ENCODE peak calls at places on chromosome 15, in four cellular contexts. W is K562, U is HepG2, D is GM12878. S is an unnamed sample.

GRCh38 chr15:43958894-43959330 is 132.1 kb downstream of the WDR76 start:
- DNase-seq in W (no peak), D (no peak), U (no peak), S (no peak)

GRCh38 chr15:82058517-82059204 is 12.8 kb upstream of the MEX3B start:
- DNase-seq in D (no peak), U (no peak), W (no peak), S (no peak)

GRCh38 chr15:62653122-62653521 is 389.4 kb upstream of the TPM1 start:
- DNase-seq in U (no peak), D (no peak), W (no peak), S (no peak)

GRCh38 chr15:48028712-48029111 is 92.1 kb upstream of the SLC24A5 start:
- DNase-seq in W (no peak), U (no peak), D (no peak), S (no peak)

GRCh38 chr15:97791824-97792792 is 168.4 kb upstream of the ARRDC4 start:
- DNase-seq in W (no peak), D (no peak), U (no peak), S (peak)

GRCh38 chr15:101509279-101509678 is 19.8 kb upstream of the PCSK6 start:
- DNase-seq in U (peak), D (no peak), W (no peak), S (no peak)

GRCh38 chr15:41577863-41578735 is 19.1 kb downstream of the TYRO3 start:
- DNase-seq in D (no peak), U (no peak), W (no peak), S (no peak)

GRCh38 chr15:75597667-75598341 is 18.7 kb upstream of the PTPN9 start:
- DNase-seq in U (no peak), D (no peak), W (peak), S (peak)

GRCh38 chr15:66753687-66754377 is 51.8 kb downstream of the SMAD6 start:
- DNase-seq in D (no peak), U (no peak), W (no peak), S (no peak)

GRCh38 chr15:78915341-78916087 is 29.3 kb downstream of the CTSH start:
- DNase-seq in D (no peak), W (no peak), U (no peak), S (no peak)

GRCh38 chr15:64535460-64536243 is 75.3 kb downstream of the ZNF609 start:
- DNase-seq in W (no peak), U (no peak), D (peak), S (no peak)

GRCh38 chr15:42107483-42107882 is 13.1 kb upstream of the PLA2G4D start:
- DNase-seq in D (no peak), W (no peak), U (no peak), S (no peak)

GRCh38 chr15:25372298-25372697 is 66.5 kb downstream of the UBE3A start:
- DNase-seq in U (no peak), W (no peak), D (no peak), S (no peak)

GRCh38 chr15:31279221-31280036 is 47.2 kb upstream of the KLF13 start:
- DNase-seq in U (no peak), W (no peak), D (no peak), S (peak)

GRCh38 chr15:41487376-41487775 is 6.3 kb upstream of the ITPKA start:
- DNase-seq in W (no peak), D (no peak), U (no peak), S (no peak)

GRCh38 chr15:47824185-47824584 is 106.9 kb downstream of the SEMA6D start:
- DNase-seq in U (no peak), W (no peak), D (no peak), S (no peak)

GRCh38 chr15:75725021-75725718 is 12.5 kb upstream of the CSPG4 start:
- DNase-seq in W (peak), U (no peak), D (no peak), S (no peak)

GRCh38 chr15:73571346-73571745 is 61.8 kb downstream of the NPTN start:
- DNase-seq in W (no peak), U (peak), D (no peak), S (no peak)

GRCh38 chr15:75170711-75171341 is 30.9 kb upstream of the C15orf39 start:
- DNase-seq in W (no peak), U (no peak), D (no peak), S (no peak)

GRCh38 chr15:67094001-67094826 is 28.8 kb downstream of the SMAD3 start:
- DNase-seq in U (no peak), D (no peak), W (no peak), S (no peak)

GRCh38 chr15:85667491-85668424 is 127.0 kb downstream of the KLHL25 start:
- DNase-seq in U (peak), W (no peak), D (no peak), S (no peak)

GRCh38 chr15:97993310-97993738 is 32.8 kb downstream of the ARRDC4 start:
- DNase-seq in U (no peak), W (peak), D (no peak), S (no peak)

GRCh38 chr15:81858136-81858535 is 187.7 kb downstream of the MEX3B start:
- DNase-seq in U (no peak), D (no peak), W (no peak), S (no peak)

GRCh38 chr15:90262426-90262825 is 3.0 kb upstream of the NGRN start:
- DNase-seq in D (no peak), U (no peak), W (no peak), S (no peak)

GRCh38 chr15:90265271-90266060 is at the start of gene NGRN:
- DNase-seq in W (peak), D (peak), U (peak), S (peak)

GRCh38 chr15:90266485-90266884 is 1.0 kb downstream of the NGRN start:
- DNase-seq in W (no peak), D (no peak), U (no peak), S (no peak)

GRCh38 chr15:90266061-90266431 is 574 bp downstream of the NGRN start:
- DNase-seq in D (no peak), W (peak), U (no peak), S (peak)

GRCh38 chr15:90264649-90265048 is 823 bp upstream of the NGRN start:
- DNase-seq in U (peak), W (no peak), D (no peak), S (no peak)
- TF ChIP-seq TCF7 in U (no peak), W (no peak), D (no peak), S (no peak)

DNA sequence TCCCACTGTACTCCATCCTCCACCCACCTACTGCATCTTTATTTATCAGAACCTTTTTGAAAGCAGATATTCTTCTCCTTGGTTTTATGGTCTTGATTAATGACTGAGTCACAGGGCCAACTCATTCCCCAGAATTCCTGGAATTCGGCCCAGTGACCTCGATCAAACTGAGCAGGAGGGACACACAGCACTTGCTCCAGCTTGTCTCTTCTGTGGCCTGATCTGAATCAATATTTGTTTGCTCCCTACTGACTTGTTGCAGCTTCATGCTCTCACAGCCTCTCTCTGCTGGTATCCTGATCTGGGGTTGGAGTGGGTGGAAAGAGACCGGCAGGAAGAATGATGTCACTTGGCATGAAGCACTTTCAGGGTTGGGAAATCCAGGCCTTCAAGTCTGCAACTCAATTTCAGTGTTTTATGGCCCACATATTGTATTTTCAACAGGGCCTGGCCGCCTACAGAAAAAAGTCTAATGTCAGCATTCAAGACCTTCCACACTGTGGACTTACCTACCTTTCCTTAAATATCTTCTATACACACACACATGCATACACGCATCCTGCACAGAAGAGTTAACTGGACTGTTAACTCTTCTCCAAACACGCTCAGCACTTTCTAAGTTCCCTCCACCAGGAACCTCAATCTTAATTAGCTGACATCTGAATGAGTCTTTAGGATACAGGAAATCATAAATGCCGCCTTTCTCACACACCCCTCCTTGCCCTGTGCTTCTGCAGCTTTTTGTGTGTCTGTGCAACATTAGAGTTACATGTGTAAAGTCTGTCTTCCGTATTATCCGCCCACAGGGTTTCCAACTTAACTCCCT is 4.6 kb downstream of the ANXA2 start:
- DNase-seq in D (no peak), W (peak), U (peak), S (no peak)
- TF ChIP-seq USF2 in D (no peak), W (no peak), U (no peak), S (no peak)

DNA sequence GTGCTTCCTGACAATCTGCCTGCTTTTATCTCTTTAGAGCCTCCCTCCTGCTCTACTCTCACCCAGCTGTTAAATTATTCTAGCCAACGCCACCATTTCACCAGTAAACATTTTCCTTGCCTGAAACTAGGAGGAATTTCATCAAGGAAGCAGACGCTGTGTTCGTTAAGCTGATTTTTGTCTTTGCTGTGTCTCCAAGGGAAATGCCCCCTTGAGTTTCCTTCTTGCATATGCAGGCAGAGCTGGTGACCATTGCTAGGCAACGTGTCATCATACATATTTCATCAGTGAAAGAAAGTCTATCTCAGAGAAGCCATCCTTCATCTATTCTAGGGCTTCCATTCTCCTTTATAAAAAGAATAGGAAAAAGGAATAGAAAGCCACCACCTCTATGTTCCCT is 87.0 kb upstream of the ST8SIA2 start:
- DNase-seq in D (no peak), U (peak), W (peak), S (no peak)
- TF ChIP-seq TCF7 in D (no peak), U (no peak), W (no peak), S (no peak)

GRCh38 chr15:65583701-65584100 is 27.2 kb downstream of the INTS14 start:
- DNase-seq in U (peak), D (peak), W (no peak), S (no peak)

GRCh38 chr15:65580287-65580686 is 30.6 kb downstream of the INTS14 start:
- DNase-seq in D (no peak), W (no peak), U (peak), S (no peak)

GRCh38 chr15:65587094-65587493 is 23.8 kb downstream of the INTS14 start:
- DNase-seq in U (no peak), D (no peak), W (no peak), S (no peak)

GRCh38 chr15:65579762-65580161 is 31.2 kb downstream of the INTS14 start:
- DNase-seq in W (no peak), D (no peak), U (no peak), S (no peak)

GRCh38 chr15:65584241-65584640 is 26.7 kb downstream of the INTS14 start:
- DNase-seq in D (no peak), W (no peak), U (no peak), S (no peak)
- TF ChIP-seq USF2 in D (no peak), W (no peak), U (no peak), S (no peak)

GRCh38 chr15:68730491-68731317 is 90.0 kb downstream of the ANP32A start:
- DNase-seq in U (peak), D (no peak), W (peak), S (peak)
- TF ChIP-seq TCF7 in U (no peak), D (no peak), W (no peak), S (no peak)

GRCh38 chr15:77497108-77497737 is 76.5 kb downstream of the HMG20A start:
- DNase-seq in U (no peak), D (no peak), W (no peak), S (peak)
- TF ChIP-seq USF2 in U (no peak), D (no peak), W (no peak), S (no peak)

GRCh38 chr15:72231847-72232461 is 964 bp upstream of the PKM start:
- DNase-seq in W (peak), D (no peak), U (peak), S (no peak)
- TF ChIP-seq TCF7 in W (peak), D (no peak), U (peak), S (no peak)

GRCh38 chr15:39685367-39685766 is 97.3 kb downstream of the FSIP1 start:
- DNase-seq in U (no peak), W (no peak), D (no peak), S (no peak)

GRCh38 chr15:39687965-39688364 is 94.7 kb downstream of the FSIP1 start:
- DNase-seq in U (no peak), W (no peak), D (no peak), S (no peak)

GRCh38 chr15:39682366-39682765 is 100.3 kb downstream of the FSIP1 start:
- DNase-seq in D (no peak), U (no peak), W (no peak), S (no peak)

GRCh38 chr15:39684215-39684614 is 98.4 kb downstream of the FSIP1 start:
- DNase-seq in W (no peak), U (no peak), D (no peak), S (no peak)

DNA sequence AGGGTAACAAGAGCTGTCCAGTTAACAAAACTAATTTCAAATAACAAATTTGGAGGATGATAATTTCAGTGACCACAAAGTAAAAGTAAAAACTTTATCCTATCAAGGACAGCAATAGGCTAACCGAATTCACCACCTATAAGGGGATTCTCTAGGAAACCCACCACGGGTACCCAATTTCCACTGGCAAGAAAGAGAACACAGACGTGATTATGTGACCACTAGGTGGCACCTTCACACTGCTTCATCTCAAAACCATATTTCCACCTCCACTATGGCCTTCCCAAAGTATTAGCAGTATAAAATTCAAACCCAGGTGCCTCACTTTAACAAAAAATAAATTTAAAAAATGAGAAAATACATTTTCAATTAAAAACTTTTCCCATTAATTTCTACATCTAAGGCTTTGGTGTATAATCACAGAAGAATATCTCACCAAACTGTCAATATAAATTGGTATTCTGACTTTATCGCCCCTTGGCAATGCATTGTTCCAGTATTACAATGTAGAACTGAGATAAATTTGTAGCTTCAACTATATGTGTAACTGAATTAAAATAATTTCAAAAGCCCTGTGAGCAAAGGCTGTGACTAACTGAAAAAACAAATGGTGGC is 96.5 kb downstream of the FSIP1 start:
- DNase-seq in W (peak), D (no peak), U (peak), S (peak)
- TF ChIP-seq USF2 in W (no peak), D (no peak), U (no peak), S (no peak)

DNA sequence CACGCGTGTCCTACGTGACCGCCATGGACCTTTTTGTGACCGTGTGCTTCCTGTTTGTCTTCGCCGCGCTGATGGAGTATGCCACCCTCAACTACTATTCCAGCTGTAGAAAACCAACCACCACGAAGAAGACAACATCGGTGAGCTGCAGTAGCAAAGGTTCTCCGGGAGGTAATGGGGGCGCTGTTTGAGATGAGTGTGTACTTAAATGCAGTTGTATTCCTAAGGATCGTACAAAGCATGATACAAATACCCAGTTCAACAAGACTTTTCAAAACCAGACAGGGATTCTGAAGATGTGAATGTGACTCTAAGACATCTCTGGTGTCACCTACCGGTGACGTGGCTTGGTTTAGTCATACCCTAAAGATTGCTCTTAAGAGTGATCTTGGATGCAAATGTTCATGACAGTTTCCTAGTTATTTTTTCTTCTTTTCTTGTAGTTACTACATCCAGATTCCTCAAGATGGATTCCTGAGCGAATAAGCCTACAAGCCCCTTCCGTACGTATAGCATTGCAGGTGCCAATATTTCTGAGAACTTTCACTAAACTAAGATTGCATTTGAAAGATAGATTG is 556.6 kb downstream of the GABRG3 start:
- DNase-seq in D (no peak), U (peak), W (no peak), S (peak)
- TF ChIP-seq TCF7 in D (no peak), U (no peak), W (no peak), S (no peak)

DNA sequence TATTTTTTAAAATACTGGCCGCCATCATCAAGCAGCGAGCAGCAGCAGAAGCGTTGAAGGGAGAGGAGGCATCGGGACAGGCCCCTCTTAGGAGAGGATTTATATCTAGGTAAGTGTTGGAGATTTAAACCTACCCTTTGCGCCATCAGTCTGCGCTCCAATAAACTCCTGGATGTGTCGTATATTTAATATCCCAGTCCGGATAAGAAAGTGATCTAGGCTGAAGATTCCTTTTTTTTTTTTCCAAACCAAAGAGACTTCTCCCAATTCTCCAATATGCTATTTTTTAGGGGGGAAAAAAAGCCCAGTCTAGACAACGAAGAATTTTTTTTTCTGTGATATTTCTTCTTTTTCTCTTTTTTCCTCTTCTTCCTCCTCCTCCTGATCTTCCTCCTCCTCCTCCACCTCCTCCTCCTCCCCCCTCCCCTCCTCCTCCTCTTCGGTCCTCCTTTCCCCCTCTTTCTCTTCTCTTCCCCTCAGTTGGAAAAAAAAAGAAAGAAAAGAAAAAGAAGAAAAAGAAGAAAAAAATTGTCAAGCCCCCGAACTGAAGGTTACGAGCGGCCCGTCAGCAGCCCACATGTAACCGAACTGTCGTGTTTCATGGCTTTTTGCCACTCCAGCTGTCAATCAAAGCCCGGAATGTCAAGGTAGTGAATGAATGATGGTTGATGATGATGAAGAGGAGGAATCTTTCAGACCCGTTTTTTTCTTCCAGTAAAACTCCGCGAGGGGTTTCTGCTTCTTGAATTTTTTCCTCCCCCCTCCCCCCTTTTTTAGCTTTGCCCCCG is 834 bp downstream of the MEIS2 start:
- DNase-seq in W (peak), U (peak), D (no peak), S (no peak)
- TF ChIP-seq USF2 in W (no peak), U (no peak), D (no peak), S (no peak)